ENCODE peak calls at places on chromosomes 6 and 20, in seven cellular contexts. One of them, this sample, is unnamed.

GRCh38 chr6:107827541-107827940 is 3.4 kb upstream of the SCML4 start:
- DNase-seq in GM04504: no peak
- DNase-seq in H54: no peak
- DNase-seq in transverse colon: no peak
- DNase-seq in ELR: no peak
- DNase-seq in stimulated activated CD8-positive, alpha-beta memory T cell treated with anti-CD3 and anti-CD28 coated beads, Interleukin-15, amount 100 ng/mL, for 1 hour: no peak
- DNase-seq in thoracic aorta: no peak
- DNase-seq in this sample: no peak

GRCh38 chr6:37365791-37366190 is 12.0 kb downstream of the RNF8 start:
- DNase-seq in GM04504: no peak
- DNase-seq in H54: no peak
- DNase-seq in transverse colon: no peak
- DNase-seq in ELR: peak
- DNase-seq in stimulated activated CD8-positive, alpha-beta memory T cell treated with anti-CD3 and anti-CD28 coated beads, Interleukin-15, amount 100 ng/mL, for 1 hour: no peak
- DNase-seq in thoracic aorta: no peak
- DNase-seq in this sample: peak

GRCh38 chr6:95574811-95575210 is 2.5 kb upstream of the MANEA start:
- DNase-seq in GM04504: no peak
- DNase-seq in H54: no peak
- DNase-seq in transverse colon: no peak
- DNase-seq in ELR: peak
- DNase-seq in stimulated activated CD8-positive, alpha-beta memory T cell treated with anti-CD3 and anti-CD28 coated beads, Interleukin-15, amount 100 ng/mL, for 1 hour: no peak
- DNase-seq in thoracic aorta: no peak
- DNase-seq in this sample: no peak

GRCh38 chr6:31546339-31546961 is at the start of gene ATP6V1G2:
- DNase-seq in GM04504: peak
- DNase-seq in H54: peak
- DNase-seq in transverse colon: peak
- DNase-seq in ELR: peak
- DNase-seq in stimulated activated CD8-positive, alpha-beta memory T cell treated with anti-CD3 and anti-CD28 coated beads, Interleukin-15, amount 100 ng/mL, for 1 hour: peak
- DNase-seq in thoracic aorta: peak
- DNase-seq in this sample: peak

GRCh38 chr6:125995972-125996580 is 9.7 kb downstream of the TRMT11 start:
- DNase-seq in GM04504: no peak
- DNase-seq in H54: no peak
- DNase-seq in transverse colon: peak
- DNase-seq in ELR: peak
- DNase-seq in stimulated activated CD8-positive, alpha-beta memory T cell treated with anti-CD3 and anti-CD28 coated beads, Interleukin-15, amount 100 ng/mL, for 1 hour: peak
- DNase-seq in thoracic aorta: no peak
- DNase-seq in this sample: peak

GRCh38 chr20:44491635-44492395 is 16.1 kb downstream of the TTPAL start:
- DNase-seq in GM04504: peak
- DNase-seq in H54: no peak
- DNase-seq in transverse colon: peak
- DNase-seq in ELR: peak
- DNase-seq in stimulated activated CD8-positive, alpha-beta memory T cell treated with anti-CD3 and anti-CD28 coated beads, Interleukin-15, amount 100 ng/mL, for 1 hour: no peak
- DNase-seq in thoracic aorta: no peak
- DNase-seq in this sample: peak

GRCh38 chr6:16511723-16512584 is 249.3 kb downstream of the ATXN1 start:
- DNase-seq in GM04504: no peak
- DNase-seq in H54: no peak
- DNase-seq in transverse colon: peak
- DNase-seq in ELR: no peak
- DNase-seq in stimulated activated CD8-positive, alpha-beta memory T cell treated with anti-CD3 and anti-CD28 coated beads, Interleukin-15, amount 100 ng/mL, for 1 hour: no peak
- DNase-seq in thoracic aorta: no peak
- DNase-seq in this sample: no peak

GRCh38 chr6:52135217-52135616 is 47.8 kb upstream of the PKHD1 start:
- DNase-seq in GM04504: no peak
- DNase-seq in H54: no peak
- DNase-seq in transverse colon: no peak
- DNase-seq in ELR: no peak
- DNase-seq in stimulated activated CD8-positive, alpha-beta memory T cell treated with anti-CD3 and anti-CD28 coated beads, Interleukin-15, amount 100 ng/mL, for 1 hour: no peak
- DNase-seq in thoracic aorta: no peak
- DNase-seq in this sample: no peak

GRCh38 chr6:5979650-5980427 is 26.9 kb downstream of the NRN1 start:
- DNase-seq in GM04504: no peak
- DNase-seq in H54: no peak
- DNase-seq in transverse colon: no peak
- DNase-seq in ELR: no peak
- DNase-seq in stimulated activated CD8-positive, alpha-beta memory T cell treated with anti-CD3 and anti-CD28 coated beads, Interleukin-15, amount 100 ng/mL, for 1 hour: no peak
- DNase-seq in thoracic aorta: no peak
- DNase-seq in this sample: peak

GRCh38 chr20:63402178-63402859 is 41.2 kb upstream of the CHRNA4 start:
- DNase-seq in GM04504: no peak
- DNase-seq in H54: no peak
- DNase-seq in transverse colon: no peak
- DNase-seq in ELR: no peak
- DNase-seq in stimulated activated CD8-positive, alpha-beta memory T cell treated with anti-CD3 and anti-CD28 coated beads, Interleukin-15, amount 100 ng/mL, for 1 hour: no peak
- DNase-seq in thoracic aorta: no peak
- DNase-seq in this sample: no peak

GRCh38 chr20:47638851-47639250 is 137.2 kb downstream of the NCOA3 start:
- DNase-seq in GM04504: no peak
- DNase-seq in H54: no peak
- DNase-seq in transverse colon: no peak
- DNase-seq in ELR: no peak
- DNase-seq in stimulated activated CD8-positive, alpha-beta memory T cell treated with anti-CD3 and anti-CD28 coated beads, Interleukin-15, amount 100 ng/mL, for 1 hour: no peak
- DNase-seq in thoracic aorta: no peak
- DNase-seq in this sample: no peak

GRCh38 chr6:37244430-37245310 is 12.9 kb upstream of the TBC1D22B start:
- DNase-seq in GM04504: peak
- DNase-seq in H54: peak
- DNase-seq in transverse colon: peak
- DNase-seq in ELR: peak
- DNase-seq in stimulated activated CD8-positive, alpha-beta memory T cell treated with anti-CD3 and anti-CD28 coated beads, Interleukin-15, amount 100 ng/mL, for 1 hour: no peak
- DNase-seq in thoracic aorta: peak
- DNase-seq in this sample: peak

GRCh38 chr6:36436466-36436865 is 6.2 kb downstream of the PXT1 start:
- DNase-seq in GM04504: no peak
- DNase-seq in H54: no peak
- DNase-seq in transverse colon: no peak
- DNase-seq in ELR: peak
- DNase-seq in stimulated activated CD8-positive, alpha-beta memory T cell treated with anti-CD3 and anti-CD28 coated beads, Interleukin-15, amount 100 ng/mL, for 1 hour: no peak
- DNase-seq in thoracic aorta: no peak
- DNase-seq in this sample: peak

GRCh38 chr6:33165581-33166258 is 26.5 kb downstream of the COL11A2 start:
- DNase-seq in GM04504: no peak
- DNase-seq in H54: no peak
- DNase-seq in transverse colon: no peak
- DNase-seq in ELR: no peak
- DNase-seq in stimulated activated CD8-positive, alpha-beta memory T cell treated with anti-CD3 and anti-CD28 coated beads, Interleukin-15, amount 100 ng/mL, for 1 hour: no peak
- DNase-seq in thoracic aorta: no peak
- DNase-seq in this sample: no peak

GRCh38 chr6:25603251-25603650 is 48.8 kb upstream of the SCGN start:
- DNase-seq in GM04504: no peak
- DNase-seq in H54: no peak
- DNase-seq in transverse colon: no peak
- DNase-seq in ELR: no peak
- DNase-seq in stimulated activated CD8-positive, alpha-beta memory T cell treated with anti-CD3 and anti-CD28 coated beads, Interleukin-15, amount 100 ng/mL, for 1 hour: no peak
- DNase-seq in thoracic aorta: no peak
- DNase-seq in this sample: no peak

GRCh38 chr6:101818056-101818455 is 424.5 kb downstream of the GRIK2 start:
- DNase-seq in GM04504: no peak
- DNase-seq in H54: no peak
- DNase-seq in transverse colon: no peak
- DNase-seq in ELR: no peak
- DNase-seq in stimulated activated CD8-positive, alpha-beta memory T cell treated with anti-CD3 and anti-CD28 coated beads, Interleukin-15, amount 100 ng/mL, for 1 hour: no peak
- DNase-seq in thoracic aorta: no peak
- DNase-seq in this sample: no peak

GRCh38 chr20:47215653-47216397 is 140.7 kb downstream of the ZMYND8 start:
- DNase-seq in GM04504: no peak
- DNase-seq in H54: no peak
- DNase-seq in transverse colon: no peak
- DNase-seq in ELR: no peak
- DNase-seq in stimulated activated CD8-positive, alpha-beta memory T cell treated with anti-CD3 and anti-CD28 coated beads, Interleukin-15, amount 100 ng/mL, for 1 hour: no peak
- DNase-seq in thoracic aorta: no peak
- DNase-seq in this sample: no peak

GRCh38 chr6:151276112-151276745 is 36.5 kb downstream of the AKAP12 start:
- DNase-seq in GM04504: peak
- DNase-seq in H54: no peak
- DNase-seq in transverse colon: no peak
- DNase-seq in ELR: peak
- DNase-seq in stimulated activated CD8-positive, alpha-beta memory T cell treated with anti-CD3 and anti-CD28 coated beads, Interleukin-15, amount 100 ng/mL, for 1 hour: no peak
- DNase-seq in thoracic aorta: no peak
- DNase-seq in this sample: no peak

GRCh38 chr6:4714961-4715501 is 61.2 kb upstream of the CDYL start:
- DNase-seq in GM04504: no peak
- DNase-seq in H54: no peak
- DNase-seq in transverse colon: no peak
- DNase-seq in ELR: no peak
- DNase-seq in stimulated activated CD8-positive, alpha-beta memory T cell treated with anti-CD3 and anti-CD28 coated beads, Interleukin-15, amount 100 ng/mL, for 1 hour: no peak
- DNase-seq in thoracic aorta: no peak
- DNase-seq in this sample: no peak

GRCh38 chr20:21513181-21513663 is 642 bp downstream of the NKX2-2 start:
- DNase-seq in GM04504: no peak
- DNase-seq in H54: no peak
- DNase-seq in transverse colon: no peak
- DNase-seq in ELR: no peak
- DNase-seq in stimulated activated CD8-positive, alpha-beta memory T cell treated with anti-CD3 and anti-CD28 coated beads, Interleukin-15, amount 100 ng/mL, for 1 hour: no peak
- DNase-seq in thoracic aorta: no peak
- DNase-seq in this sample: no peak

GRCh38 chr6:79525272-79526100 is 11.7 kb downstream of the LCA5 start:
- DNase-seq in GM04504: no peak
- DNase-seq in H54: no peak
- DNase-seq in transverse colon: no peak
- DNase-seq in ELR: no peak
- DNase-seq in stimulated activated CD8-positive, alpha-beta memory T cell treated with anti-CD3 and anti-CD28 coated beads, Interleukin-15, amount 100 ng/mL, for 1 hour: no peak
- DNase-seq in thoracic aorta: no peak
- DNase-seq in this sample: no peak

This sample was measured in lung microvascular endothelial cell.